ENCODE peak calls at places on chromosomes 4 and X, in five cellular contexts. One of them, this sample, is unnamed. For H3K9me3, the result is how much of the 10 kb centered on the place peaks cover.

GRCh38 chr4:187992971-187993370 is 2.6 kb upstream of the ZFP42 start:
- DNase-seq in lower lobe of right lung: no peak
- DNase-seq in stomach: no peak
- DNase-seq in CD4-positive, alpha-beta T cell: no peak
- DNase-seq in thyroid gland: no peak
- DNase-seq in this sample: no peak

GRCh38 chr4:30770049-30770549 is 49.9 kb downstream of the PCDH7 start:
- DNase-seq in thyroid gland: no peak
- DNase-seq in stomach: no peak
- DNase-seq in lower lobe of right lung: no peak
- DNase-seq in CD4-positive, alpha-beta T cell: no peak
- DNase-seq in this sample: no peak

GRCh38 chr4:1187182-1187581 is 14.8 kb upstream of the SPON2 start:
- DNase-seq in CD4-positive, alpha-beta T cell: no peak
- DNase-seq in thyroid gland: no peak
- DNase-seq in lower lobe of right lung: no peak
- DNase-seq in stomach: peak
- DNase-seq in this sample: no peak

GRCh38 chrX:85503258-85504158 is 124.0 kb upstream of the POF1B start:
- DNase-seq in thyroid gland: no peak
- DNase-seq in lower lobe of right lung: no peak
- DNase-seq in stomach: no peak
- DNase-seq in CD4-positive, alpha-beta T cell: no peak
- DNase-seq in this sample: no peak

GRCh38 chr4:138869631-138870030 is 145.9 kb upstream of the NOCT start:
- DNase-seq in CD4-positive, alpha-beta T cell: no peak
- DNase-seq in stomach: no peak
- DNase-seq in thyroid gland: peak
- DNase-seq in lower lobe of right lung: no peak
- DNase-seq in this sample: no peak

GRCh38 chrX:70479197-70479969 is 34.7 kb downstream of the DLG3 start:
- DNase-seq in CD4-positive, alpha-beta T cell: no peak
- DNase-seq in thyroid gland: no peak
- DNase-seq in lower lobe of right lung: no peak
- DNase-seq in stomach: no peak
- DNase-seq in this sample: peak

GRCh38 chr4:85147481-85148076 is 181.1 kb upstream of the WDFY3 start:
- DNase-seq in stomach: peak
- DNase-seq in thyroid gland: peak
- DNase-seq in lower lobe of right lung: peak
- DNase-seq in CD4-positive, alpha-beta T cell: no peak
- DNase-seq in this sample: peak

GRCh38 chrX:154546354-154547244 is at the start of gene G6PD:
- DNase-seq in stomach: peak
- DNase-seq in thyroid gland: peak
- DNase-seq in lower lobe of right lung: peak
- DNase-seq in CD4-positive, alpha-beta T cell: peak
- DNase-seq in this sample: no peak

GRCh38 chr4:53861856-53862610 is 202.4 kb downstream of the CHIC2 start:
- DNase-seq in lower lobe of right lung: no peak
- DNase-seq in thyroid gland: no peak
- DNase-seq in CD4-positive, alpha-beta T cell: no peak
- DNase-seq in stomach: no peak
- DNase-seq in this sample: no peak

GRCh38 chr4:168880811-168881595 is 129.1 kb downstream of the CBR4 start:
- DNase-seq in thyroid gland: no peak
- DNase-seq in CD4-positive, alpha-beta T cell: no peak
- DNase-seq in lower lobe of right lung: no peak
- DNase-seq in stomach: no peak
- DNase-seq in this sample: no peak

GRCh38 chr4:57162499-57163019 is 52.4 kb upstream of the IGFBP7 start:
- DNase-seq in thyroid gland: peak
- DNase-seq in CD4-positive, alpha-beta T cell: no peak
- DNase-seq in lower lobe of right lung: no peak
- DNase-seq in stomach: no peak
- DNase-seq in this sample: no peak

GRCh38 chr4:6674500-6675149 is 19.1 kb upstream of the S100P start:
- DNase-seq in stomach: peak
- DNase-seq in CD4-positive, alpha-beta T cell: peak
- DNase-seq in thyroid gland: peak
- DNase-seq in lower lobe of right lung: no peak
- DNase-seq in this sample: no peak

GRCh38 chr4:95732061-95732460 is 107.8 kb upstream of the PDHA2 start:
- DNase-seq in thyroid gland: no peak
- DNase-seq in lower lobe of right lung: no peak
- DNase-seq in stomach: no peak
- DNase-seq in CD4-positive, alpha-beta T cell: no peak
- DNase-seq in this sample: no peak

GRCh38 chr4:158581161-158581560 is 59.5 kb downstream of the RXFP1 start:
- DNase-seq in stomach: no peak
- DNase-seq in thyroid gland: no peak
- DNase-seq in CD4-positive, alpha-beta T cell: no peak
- DNase-seq in lower lobe of right lung: no peak
- DNase-seq in this sample: no peak

GRCh38 chr4:119010909-119011606 is 122.4 kb downstream of the SYNPO2 start:
- DNase-seq in lower lobe of right lung: peak
- DNase-seq in thyroid gland: no peak
- DNase-seq in CD4-positive, alpha-beta T cell: no peak
- DNase-seq in stomach: no peak
- DNase-seq in this sample: no peak

GRCh38 chr4:113057891-113058290 is 8.4 kb downstream of the ANK2 start:
- DNase-seq in lower lobe of right lung: no peak
- DNase-seq in CD4-positive, alpha-beta T cell: no peak
- DNase-seq in thyroid gland: no peak
- DNase-seq in stomach: no peak
- DNase-seq in this sample: no peak

GRCh38 chr4:187157380-187157958 is 433.8 kb upstream of the FAT1 start:
- DNase-seq in thyroid gland: no peak
- DNase-seq in lower lobe of right lung: no peak
- DNase-seq in CD4-positive, alpha-beta T cell: no peak
- DNase-seq in stomach: no peak
- DNase-seq in this sample: no peak

GRCh38 chr4:12179264-12179616 is 750.5 kb upstream of the HS3ST1 start:
- DNase-seq in CD4-positive, alpha-beta T cell: no peak
- DNase-seq in thyroid gland: peak
- DNase-seq in stomach: no peak
- DNase-seq in lower lobe of right lung: no peak
- DNase-seq in this sample: no peak

GRCh38 chr4:83009529-83009928 is 1.1 kb downstream of the LIN54 start:
- DNase-seq in stomach: no peak
- DNase-seq in lower lobe of right lung: no peak
- DNase-seq in CD4-positive, alpha-beta T cell: no peak
- DNase-seq in thyroid gland: no peak
- DNase-seq in this sample: no peak

GRCh38 chr4:156934259-156934635 is 37.4 kb downstream of the PDGFC start:
- DNase-seq in lower lobe of right lung: no peak
- DNase-seq in CD4-positive, alpha-beta T cell: no peak
- DNase-seq in stomach: no peak
- DNase-seq in thyroid gland: no peak
- DNase-seq in this sample: no peak

GRCh38 chr4:38703625-38704024 is 39.6 kb downstream of the KLF3 start:
- DNase-seq in stomach: no peak
- DNase-seq in CD4-positive, alpha-beta T cell: no peak
- DNase-seq in thyroid gland: no peak
- DNase-seq in lower lobe of right lung: no peak
- DNase-seq in this sample: no peak

GRCh38 chrX:63513825-63514574 is 162.9 kb upstream of the SPIN4 start:
- DNase-seq in thyroid gland: no peak
- DNase-seq in CD4-positive, alpha-beta T cell: no peak
- DNase-seq in lower lobe of right lung: no peak
- DNase-seq in stomach: no peak
- DNase-seq in this sample: no peak

GRCh38 chr4:139691-140090 is 15.4 kb downstream of the ZNF718 start:
- DNase-seq in lower lobe of right lung: no peak
- DNase-seq in CD4-positive, alpha-beta T cell: no peak
- DNase-seq in stomach: no peak
- DNase-seq in thyroid gland: no peak
- DNase-seq in this sample: no peak
- H3K9me3 ChIP-seq in lower lobe of right lung: half or more
- H3K9me3 ChIP-seq in CD4-positive, alpha-beta T cell: half or more
- H3K9me3 ChIP-seq in stomach: half or more
- H3K9me3 ChIP-seq in thyroid gland: under half
- H3K9me3 ChIP-seq in this sample: half or more

GRCh38 chr4:19838858-19839257 is 412.8 kb upstream of the SLIT2 start:
- DNase-seq in thyroid gland: no peak
- DNase-seq in stomach: no peak
- DNase-seq in CD4-positive, alpha-beta T cell: no peak
- DNase-seq in lower lobe of right lung: no peak
- DNase-seq in this sample: no peak
- H3K9me3 ChIP-seq in thyroid gland: under half
- H3K9me3 ChIP-seq in stomach: under half
- H3K9me3 ChIP-seq in CD4-positive, alpha-beta T cell: under half
- H3K9me3 ChIP-seq in lower lobe of right lung: under half
- H3K9me3 ChIP-seq in this sample: under half

GRCh38 chrX:17964871-17965270 is 103.8 kb upstream of the RAI2 start:
- DNase-seq in CD4-positive, alpha-beta T cell: no peak
- DNase-seq in stomach: no peak
- DNase-seq in lower lobe of right lung: no peak
- DNase-seq in thyroid gland: no peak
- DNase-seq in this sample: no peak

GRCh38 chrX:17968367-17968766 is 107.3 kb upstream of the RAI2 start:
- DNase-seq in CD4-positive, alpha-beta T cell: no peak
- DNase-seq in lower lobe of right lung: no peak
- DNase-seq in thyroid gland: no peak
- DNase-seq in stomach: no peak
- DNase-seq in this sample: no peak

GRCh38 chrX:17967888-17968287 is 106.8 kb upstream of the RAI2 start:
- DNase-seq in CD4-positive, alpha-beta T cell: no peak
- DNase-seq in lower lobe of right lung: no peak
- DNase-seq in stomach: peak
- DNase-seq in thyroid gland: peak
- DNase-seq in this sample: no peak
- H3K9me3 ChIP-seq in CD4-positive, alpha-beta T cell: under half
- H3K9me3 ChIP-seq in lower lobe of right lung: under half
- H3K9me3 ChIP-seq in stomach: under half
- H3K9me3 ChIP-seq in thyroid gland: under half
- H3K9me3 ChIP-seq in this sample: under half

DNA sequence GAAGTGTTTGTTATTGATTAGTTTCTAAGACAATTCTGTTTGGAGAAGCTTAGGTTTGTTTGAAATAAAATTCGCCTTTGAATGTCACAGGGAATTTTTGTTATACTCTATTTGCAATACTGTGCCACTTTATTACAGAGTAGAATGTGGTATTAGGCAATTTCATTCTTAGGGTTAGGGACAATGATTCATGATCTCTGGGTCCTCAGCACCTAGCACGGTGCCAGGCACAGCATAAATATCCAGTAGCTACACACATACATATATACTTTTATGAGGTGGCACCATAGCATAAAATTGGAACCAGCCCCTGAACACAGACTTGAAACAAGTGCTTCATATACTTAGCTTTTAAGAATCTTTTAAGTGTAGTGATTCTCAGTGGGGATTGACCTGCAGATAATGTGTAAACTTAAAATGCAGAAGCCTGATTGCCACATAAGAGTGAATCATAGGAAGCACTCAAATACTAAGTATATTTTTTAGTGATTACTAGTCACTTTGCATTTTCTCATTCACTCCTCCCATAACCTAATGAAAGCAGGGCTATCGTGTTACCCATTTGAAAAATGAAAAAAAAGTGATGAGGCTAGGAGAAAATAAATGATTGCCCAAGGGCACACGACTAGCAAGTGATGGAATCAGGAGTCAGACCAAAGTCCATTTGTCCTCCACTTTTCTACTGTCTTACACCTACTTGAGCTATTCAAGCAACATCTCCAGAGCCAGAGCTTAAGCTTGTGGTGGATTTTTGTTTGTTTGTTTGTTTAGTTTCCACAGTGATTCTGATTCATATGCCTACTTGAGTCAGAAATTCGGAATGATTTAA is 366.0 kb upstream of the FGF13 start:
- DNase-seq in stomach: no peak
- DNase-seq in CD4-positive, alpha-beta T cell: no peak
- DNase-seq in lower lobe of right lung: no peak
- DNase-seq in thyroid gland: no peak
- DNase-seq in this sample: peak
- H3K9me3 ChIP-seq in stomach: under half
- H3K9me3 ChIP-seq in CD4-positive, alpha-beta T cell: under half
- H3K9me3 ChIP-seq in lower lobe of right lung: under half
- H3K9me3 ChIP-seq in thyroid gland: under half
- H3K9me3 ChIP-seq in this sample: under half

GRCh38 chr4:14434483-14434882 is 567.8 kb upstream of the CPEB2 start:
- DNase-seq in CD4-positive, alpha-beta T cell: no peak
- DNase-seq in thyroid gland: no peak
- DNase-seq in lower lobe of right lung: no peak
- DNase-seq in stomach: no peak
- DNase-seq in this sample: no peak
- H3K9me3 ChIP-seq in CD4-positive, alpha-beta T cell: under half
- H3K9me3 ChIP-seq in thyroid gland: under half
- H3K9me3 ChIP-seq in lower lobe of right lung: under half
- H3K9me3 ChIP-seq in stomach: under half
- H3K9me3 ChIP-seq in this sample: under half

DNA sequence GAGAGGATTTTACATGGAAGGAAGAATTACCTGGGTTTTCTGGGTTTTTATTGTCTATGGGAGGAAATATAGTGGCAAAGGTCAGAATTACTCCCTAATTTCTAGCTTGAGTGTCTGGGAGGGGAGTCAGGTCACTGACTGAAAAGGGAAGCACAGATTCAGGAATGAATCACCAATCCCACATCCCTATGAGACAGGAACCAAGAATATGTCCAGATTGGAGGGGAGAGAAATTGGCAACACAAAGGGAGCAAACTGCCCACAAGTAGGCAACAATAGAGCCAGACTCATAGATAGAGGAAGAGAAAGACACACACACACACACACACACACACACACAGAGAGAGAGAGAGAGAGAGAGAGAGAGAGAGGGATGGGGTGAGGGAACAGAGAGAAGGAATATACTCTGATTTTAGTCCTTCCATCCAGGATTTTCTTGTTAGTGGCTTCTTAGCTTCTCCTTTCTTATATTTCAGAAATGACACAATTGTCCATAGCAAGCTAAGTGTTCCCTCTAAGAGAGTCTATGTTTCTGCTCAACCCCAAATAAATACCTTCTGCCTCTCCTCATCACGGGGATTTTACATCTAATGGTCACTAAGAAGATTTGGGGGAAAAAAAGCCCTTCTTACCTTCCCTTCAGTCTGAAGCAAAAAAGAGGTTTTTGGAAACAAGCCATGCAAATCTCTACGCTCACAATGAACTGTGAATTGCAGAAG is 12.0 kb downstream of the P2RY10 start:
- DNase-seq in lower lobe of right lung: no peak
- DNase-seq in thyroid gland: no peak
- DNase-seq in CD4-positive, alpha-beta T cell: no peak
- DNase-seq in stomach: no peak
- DNase-seq in this sample: no peak
- H3K9me3 ChIP-seq in lower lobe of right lung: under half
- H3K9me3 ChIP-seq in thyroid gland: under half
- H3K9me3 ChIP-seq in CD4-positive, alpha-beta T cell: under half
- H3K9me3 ChIP-seq in stomach: under half
- H3K9me3 ChIP-seq in this sample: under half